ENCODE peak calls at places on chromosomes 3 and 15, in ten cellular contexts. One of them, this sample, is unnamed.
A peak's percentile ranks its signal among the peaks of the same experiment; 100 is the strongest.

GRCh38 chr3:29186982-29187718 is 93.7 kb upstream of the RBMS3 start:
- DNase-seq in upper lobe of left lung: no peak
- DNase-seq in HCT116: peak; percentile 51
- DNase-seq in breast epithelium: no peak
- DNase-seq in spleen: no peak
- DNase-seq in prostate gland: no peak
- DNase-seq in K562: no peak
- DNase-seq in suprapubic skin: no peak
- DNase-seq in sigmoid colon: no peak
- DNase-seq in HepG2: no peak
- DNase-seq in this sample: no peak

GRCh38 chr15:44710236-44711088 is 661 bp downstream of the PATL2 start:
- DNase-seq in upper lobe of left lung: peak; percentile 71
- DNase-seq in HCT116: no peak
- DNase-seq in breast epithelium: no peak
- DNase-seq in spleen: peak; percentile 88
- DNase-seq in prostate gland: peak; percentile 35
- DNase-seq in K562: peak; percentile 41
- DNase-seq in suprapubic skin: no peak
- DNase-seq in sigmoid colon: peak; percentile 70
- DNase-seq in HepG2: no peak
- DNase-seq in this sample: no peak

GRCh38 chr3:171354706-171355582 is 105.3 kb downstream of the TNIK start:
- DNase-seq in upper lobe of left lung: peak; percentile 70
- DNase-seq in HCT116: peak; percentile 83
- DNase-seq in breast epithelium: no peak
- DNase-seq in spleen: no peak
- DNase-seq in prostate gland: no peak
- DNase-seq in K562: no peak
- DNase-seq in suprapubic skin: no peak
- DNase-seq in sigmoid colon: no peak
- DNase-seq in HepG2: no peak
- DNase-seq in this sample: no peak

GRCh38 chr15:83106994-83107840 is at the start of gene TM6SF1:
- DNase-seq in upper lobe of left lung: peak; percentile 36
- DNase-seq in HCT116: no peak
- DNase-seq in breast epithelium: no peak
- DNase-seq in spleen: peak; percentile 87
- DNase-seq in prostate gland: no peak
- DNase-seq in K562: peak; percentile 57
- DNase-seq in suprapubic skin: no peak
- DNase-seq in sigmoid colon: no peak
- DNase-seq in HepG2: no peak
- DNase-seq in this sample: no peak

GRCh38 chr3:139517321-139517720 is 22.2 kb downstream of the RBP1 start:
- DNase-seq in upper lobe of left lung: no peak
- DNase-seq in HCT116: no peak
- DNase-seq in breast epithelium: no peak
- DNase-seq in spleen: no peak
- DNase-seq in prostate gland: no peak
- DNase-seq in K562: no peak
- DNase-seq in suprapubic skin: peak; percentile 35
- DNase-seq in sigmoid colon: no peak
- DNase-seq in HepG2: no peak
- DNase-seq in this sample: peak; percentile 56

GRCh38 chr3:191139771-191140170 is 59.3 kb upstream of the OSTN start:
- DNase-seq in upper lobe of left lung: no peak
- DNase-seq in HCT116: no peak
- DNase-seq in breast epithelium: no peak
- DNase-seq in spleen: no peak
- DNase-seq in prostate gland: no peak
- DNase-seq in K562: no peak
- DNase-seq in suprapubic skin: no peak
- DNase-seq in sigmoid colon: no peak
- DNase-seq in HepG2: no peak
- DNase-seq in this sample: no peak

GRCh38 chr3:197466586-197467399 is 89.0 kb downstream of the BDH1 start:
- DNase-seq in upper lobe of left lung: no peak
- DNase-seq in HCT116: no peak
- DNase-seq in breast epithelium: no peak
- DNase-seq in spleen: peak; percentile 31
- DNase-seq in prostate gland: no peak
- DNase-seq in K562: no peak
- DNase-seq in suprapubic skin: no peak
- DNase-seq in sigmoid colon: no peak
- DNase-seq in HepG2: no peak
- DNase-seq in this sample: no peak

GRCh38 chr3:78717042-78717441 is 1050.8 kb downstream of the ROBO1 start:
- DNase-seq in upper lobe of left lung: no peak
- DNase-seq in HCT116: no peak
- DNase-seq in breast epithelium: no peak
- DNase-seq in spleen: no peak
- DNase-seq in prostate gland: no peak
- DNase-seq in K562: no peak
- DNase-seq in suprapubic skin: no peak
- DNase-seq in sigmoid colon: no peak
- DNase-seq in HepG2: no peak
- DNase-seq in this sample: no peak

GRCh38 chr3:50192689-50193141 is 1.3 kb downstream of the GNAT1 start:
- DNase-seq in upper lobe of left lung: peak; percentile 63
- DNase-seq in HCT116: peak; percentile 43
- DNase-seq in breast epithelium: peak; percentile 79
- DNase-seq in spleen: peak; percentile 90
- DNase-seq in prostate gland: peak; percentile 58
- DNase-seq in K562: peak; percentile 49
- DNase-seq in suprapubic skin: no peak
- DNase-seq in sigmoid colon: no peak
- DNase-seq in HepG2: peak; percentile 54
- DNase-seq in this sample: no peak

GRCh38 chr15:88423331-88423730 is 43.9 kb downstream of the MRPL46 start:
- DNase-seq in upper lobe of left lung: no peak
- DNase-seq in HCT116: no peak
- DNase-seq in breast epithelium: no peak
- DNase-seq in spleen: no peak
- DNase-seq in prostate gland: no peak
- DNase-seq in K562: no peak
- DNase-seq in suprapubic skin: no peak
- DNase-seq in sigmoid colon: no peak
- DNase-seq in HepG2: no peak
- DNase-seq in this sample: no peak

GRCh38 chr15:80309769-80310384 is 57.9 kb upstream of the CTXND1 start:
- DNase-seq in upper lobe of left lung: no peak
- DNase-seq in HCT116: peak; percentile 4
- DNase-seq in breast epithelium: no peak
- DNase-seq in spleen: no peak
- DNase-seq in prostate gland: peak; percentile 21
- DNase-seq in K562: peak; percentile 37
- DNase-seq in suprapubic skin: no peak
- DNase-seq in sigmoid colon: no peak
- DNase-seq in HepG2: peak; percentile 24
- DNase-seq in this sample: no peak

GRCh38 chr15:78564743-78565096 is 600 bp upstream of the CHRNA5 start:
- DNase-seq in upper lobe of left lung: no peak
- DNase-seq in HCT116: no peak
- DNase-seq in breast epithelium: no peak
- DNase-seq in spleen: no peak
- DNase-seq in prostate gland: no peak
- DNase-seq in K562: no peak
- DNase-seq in suprapubic skin: no peak
- DNase-seq in sigmoid colon: no peak
- DNase-seq in HepG2: no peak
- DNase-seq in this sample: no peak

GRCh38 chr15:78563092-78563491 is 2.2 kb upstream of the CHRNA5 start:
- DNase-seq in upper lobe of left lung: no peak
- DNase-seq in HCT116: no peak
- DNase-seq in breast epithelium: no peak
- DNase-seq in spleen: no peak
- DNase-seq in prostate gland: no peak
- DNase-seq in K562: no peak
- DNase-seq in suprapubic skin: no peak
- DNase-seq in sigmoid colon: no peak
- DNase-seq in HepG2: no peak
- DNase-seq in this sample: no peak

GRCh38 chr15:78565951-78566774 is 843 bp downstream of the CHRNA5 start:
- DNase-seq in upper lobe of left lung: no peak
- DNase-seq in HCT116: no peak
- DNase-seq in breast epithelium: no peak
- DNase-seq in spleen: no peak
- DNase-seq in prostate gland: peak; percentile 29
- DNase-seq in K562: peak; percentile 23
- DNase-seq in suprapubic skin: no peak
- DNase-seq in sigmoid colon: no peak
- DNase-seq in HepG2: peak; percentile 24
- DNase-seq in this sample: no peak

GRCh38 chr15:78567541-78567940 is 2.2 kb downstream of the CHRNA5 start:
- DNase-seq in upper lobe of left lung: no peak
- DNase-seq in HCT116: no peak
- DNase-seq in breast epithelium: no peak
- DNase-seq in spleen: no peak
- DNase-seq in prostate gland: no peak
- DNase-seq in K562: no peak
- DNase-seq in suprapubic skin: no peak
- DNase-seq in sigmoid colon: no peak
- DNase-seq in HepG2: no peak
- DNase-seq in this sample: no peak

GRCh38 chr15:78565097-78565950 is at the start of gene CHRNA5:
- DNase-seq in upper lobe of left lung: peak; percentile 95
- DNase-seq in HCT116: peak; percentile 79
- DNase-seq in breast epithelium: peak; percentile 78
- DNase-seq in spleen: peak; percentile 93
- DNase-seq in prostate gland: peak; percentile 94
- DNase-seq in K562: peak; percentile 93
- DNase-seq in suprapubic skin: peak; percentile 89
- DNase-seq in sigmoid colon: peak; percentile 97
- DNase-seq in HepG2: peak; percentile 75
- DNase-seq in this sample: no peak
- TF ChIP-seq POLR2A in upper lobe of left lung: no peak
- TF ChIP-seq POLR2A in HCT116: peak; percentile 79
- TF ChIP-seq POLR2A in breast epithelium: no peak
- TF ChIP-seq POLR2A in spleen: no peak
- TF ChIP-seq POLR2A in prostate gland: peak; percentile 63
- TF ChIP-seq POLR2A in K562: peak; percentile 77
- TF ChIP-seq POLR2A in suprapubic skin: no peak
- TF ChIP-seq POLR2A in sigmoid colon: no peak
- TF ChIP-seq POLR2A in HepG2: peak; percentile 75
- TF ChIP-seq POLR2A in this sample: no peak

DNA sequence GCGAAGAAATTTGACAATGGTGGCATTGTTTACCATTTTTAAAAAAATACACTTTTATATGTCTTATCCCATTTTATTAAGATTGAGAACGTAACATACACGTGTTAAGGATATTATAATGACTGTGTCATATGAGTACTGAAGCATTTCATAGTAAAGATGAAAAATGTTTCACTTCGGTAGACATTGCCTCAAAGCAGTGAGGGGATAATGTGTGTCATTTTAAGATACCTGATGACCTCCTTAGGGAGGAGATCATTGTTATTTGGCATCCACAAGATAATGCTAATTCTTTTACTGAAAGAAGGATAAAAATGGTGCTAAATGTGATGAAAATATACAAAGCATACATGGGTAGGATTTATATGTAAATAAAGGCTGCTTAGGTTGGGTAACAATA is 107.3 kb downstream of the STAC start:
- DNase-seq in upper lobe of left lung: no peak
- DNase-seq in HCT116: no peak
- DNase-seq in breast epithelium: no peak
- DNase-seq in spleen: no peak
- DNase-seq in prostate gland: no peak
- DNase-seq in K562: no peak
- DNase-seq in suprapubic skin: no peak
- DNase-seq in sigmoid colon: no peak
- DNase-seq in HepG2: no peak
- DNase-seq in this sample: no peak
- H3K27ac ChIP-seq in upper lobe of left lung: no peak overlapping the region
- H3K27ac ChIP-seq in HCT116: no peak overlapping the region
- H3K27ac ChIP-seq in breast epithelium: no peak overlapping the region
- H3K27ac ChIP-seq in spleen: no peak overlapping the region
- H3K27ac ChIP-seq in prostate gland: no peak overlapping the region
- H3K27ac ChIP-seq in K562: no peak overlapping the region
- H3K27ac ChIP-seq in suprapubic skin: no peak overlapping the region
- H3K27ac ChIP-seq in sigmoid colon: no peak overlapping the region
- H3K27ac ChIP-seq in HepG2: no peak overlapping the region
- H3K27ac ChIP-seq in this sample: no peak overlapping the region

GRCh38 chr3:185896565-185896964 is 41.2 kb downstream of the TRA2B start:
- DNase-seq in upper lobe of left lung: no peak
- DNase-seq in HCT116: no peak
- DNase-seq in breast epithelium: no peak
- DNase-seq in spleen: no peak
- DNase-seq in prostate gland: no peak
- DNase-seq in K562: no peak
- DNase-seq in suprapubic skin: no peak
- DNase-seq in sigmoid colon: no peak
- DNase-seq in HepG2: no peak
- DNase-seq in this sample: no peak

GRCh38 chr3:185900228-185900627 is 37.6 kb downstream of the TRA2B start:
- DNase-seq in upper lobe of left lung: peak; percentile 43
- DNase-seq in HCT116: peak; percentile 70
- DNase-seq in breast epithelium: peak; percentile 55
- DNase-seq in spleen: no peak
- DNase-seq in prostate gland: no peak
- DNase-seq in K562: peak; percentile 47
- DNase-seq in suprapubic skin: no peak
- DNase-seq in sigmoid colon: no peak
- DNase-seq in HepG2: peak; percentile 69
- DNase-seq in this sample: no peak
- TF ChIP-seq POLR2AphosphoS5 in upper lobe of left lung: no peak
- TF ChIP-seq POLR2AphosphoS5 in HCT116: peak; percentile 52
- TF ChIP-seq POLR2AphosphoS5 in breast epithelium: no peak
- TF ChIP-seq POLR2AphosphoS5 in spleen: no peak
- TF ChIP-seq POLR2AphosphoS5 in prostate gland: no peak
- TF ChIP-seq POLR2AphosphoS5 in K562: no peak
- TF ChIP-seq POLR2AphosphoS5 in suprapubic skin: no peak
- TF ChIP-seq POLR2AphosphoS5 in sigmoid colon: no peak
- TF ChIP-seq POLR2AphosphoS5 in HepG2: no peak
- TF ChIP-seq POLR2AphosphoS5 in this sample: no peak

DNA sequence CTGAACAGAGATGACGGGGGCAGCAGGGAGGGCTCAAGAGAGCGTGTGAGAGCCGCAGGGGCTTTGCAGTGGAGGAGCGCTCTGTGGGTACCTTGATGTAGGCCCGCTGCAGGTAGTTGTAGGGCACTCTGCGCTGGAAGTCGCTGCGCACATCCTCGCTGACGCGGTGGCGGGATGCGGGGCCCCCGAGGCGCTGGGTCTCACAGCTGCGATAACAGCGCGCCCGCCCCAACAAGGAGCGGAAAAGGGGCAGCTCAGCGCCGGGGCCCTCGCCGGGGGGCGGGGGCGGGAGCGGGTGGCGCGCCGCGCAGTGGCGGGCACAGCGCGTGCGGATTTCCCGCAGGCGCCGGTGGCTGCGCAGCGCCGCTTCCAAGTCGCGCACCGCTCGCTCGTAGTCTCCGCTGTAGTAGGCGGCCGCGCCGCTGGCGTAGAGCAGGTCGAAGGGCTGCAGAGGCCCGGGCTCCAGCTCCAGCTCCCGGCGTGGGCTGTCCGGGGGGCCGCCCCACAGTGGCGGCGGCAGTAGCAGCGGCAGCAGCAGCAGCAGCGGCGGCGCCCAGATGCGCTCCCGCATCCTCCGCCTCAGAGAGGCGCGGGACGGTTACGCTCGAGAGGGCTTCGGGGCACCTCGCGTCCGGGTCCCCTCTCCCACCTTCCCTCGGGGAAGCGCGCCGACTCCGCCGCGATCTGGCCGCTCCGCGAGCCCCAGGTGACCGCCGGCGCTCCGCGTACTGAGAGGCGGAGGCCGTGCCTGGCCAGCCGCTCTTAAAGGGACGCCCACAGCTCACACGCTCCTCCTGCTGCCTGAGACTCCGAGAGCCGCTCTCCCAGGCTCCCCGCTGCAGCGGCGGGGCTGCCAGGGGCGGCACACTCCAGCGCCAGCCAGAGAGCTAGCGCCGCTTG is at the start of gene P3H2:
- DNase-seq in upper lobe of left lung: peak; percentile 88
- DNase-seq in HCT116: peak; percentile 64
- DNase-seq in breast epithelium: peak; percentile 64
- DNase-seq in spleen: peak; percentile 89
- DNase-seq in prostate gland: peak; percentile 87
- DNase-seq in K562: no peak
- DNase-seq in suprapubic skin: no peak
- DNase-seq in sigmoid colon: peak; percentile 94
- DNase-seq in HepG2: peak; percentile 66
- DNase-seq in this sample: no peak
- TF ChIP-seq POLR2A in upper lobe of left lung: no peak
- TF ChIP-seq POLR2A in HCT116: no peak
- TF ChIP-seq POLR2A in breast epithelium: no peak
- TF ChIP-seq POLR2A in spleen: no peak
- TF ChIP-seq POLR2A in prostate gland: no peak
- TF ChIP-seq POLR2A in K562: no peak
- TF ChIP-seq POLR2A in suprapubic skin: no peak
- TF ChIP-seq POLR2A in sigmoid colon: peak; percentile 25
- TF ChIP-seq POLR2A in HepG2: no peak
- TF ChIP-seq POLR2A in this sample: no peak